ENCODE peak calls at places on chromosomes 7 and 10, in ten cellular contexts. L is tibial artery; D is mesendoderm; U is hepatocyte; Y is colonic mucosa; A is CD8-positive, alpha-beta T cell; H is transverse colon; I is right cardiac atrium; M is thyroid gland; V is body of pancreas. P is an unnamed sample. For H3K27me3 and H3K4me1, the result is how much of the 10 kb centered on the place peaks cover.

GRCh38 chr7:7221602-7222038 is 39.3 kb downstream of the C1GALT1 start:
- DNase-seq in H (no peak), D (peak), A (no peak), I (no peak), Y (no peak), L (no peak), M (no peak), U (peak), V (no peak), P (no peak)

GRCh38 chr10:96830511-96831199 is 1.4 kb upstream of the LCOR start:
- DNase-seq in M (peak), L (peak), A (peak), H (peak), I (no peak), U (peak), Y (peak), V (peak), D (peak), P (peak)

GRCh38 chr7:794671-795329 is 37.5 kb upstream of the SUN1 start:
- DNase-seq in L (no peak), H (peak), U (no peak), D (no peak), V (no peak), I (no peak), A (no peak), M (no peak), Y (peak), P (no peak)

GRCh38 chr10:95363303-95363912 is 72.6 kb upstream of the PDLIM1 start:
- DNase-seq in A (peak), D (peak), L (no peak), M (peak), U (peak), V (peak), H (peak), I (no peak), Y (peak), P (peak)

GRCh38 chr7:78746261-78746660 is 707.2 kb downstream of the MAGI2 start:
- DNase-seq in U (no peak), M (no peak), A (no peak), Y (no peak), H (no peak), V (no peak), I (no peak), L (no peak), D (no peak), P (no peak)

GRCh38 chr10:100828744-100829102 is 83.3 kb downstream of the PAX2 start:
- DNase-seq in I (no peak), U (peak), A (peak), L (no peak), Y (no peak), M (no peak), D (peak), V (peak), H (no peak), P (no peak)

GRCh38 chr7:87567052-87567451 is 33.6 kb downstream of the ABCB1 start:
- DNase-seq in H (no peak), V (no peak), M (no peak), A (no peak), I (no peak), L (no peak), Y (no peak), U (no peak), D (no peak), P (no peak)

GRCh38 chr10:102230861-102231356 is 4.8 kb downstream of the ELOVL3 start:
- DNase-seq in L (no peak), I (peak), M (peak), H (peak), U (peak), Y (peak), A (peak), V (peak), D (peak), P (peak)

GRCh38 chr7:43294080-43294630 is 181.7 kb downstream of the HECW1 start:
- DNase-seq in Y (no peak), V (no peak), D (peak), A (no peak), L (no peak), I (no peak), H (no peak), U (peak), M (no peak), P (no peak)

GRCh38 chr7:132386249-132386681 is 190.0 kb downstream of the PLXNA4 start:
- DNase-seq in D (no peak), V (peak), A (no peak), Y (peak), I (peak), H (peak), U (peak), L (peak), M (peak), P (no peak)

GRCh38 chr7:22909958-22910357 is 87.3 kb upstream of the TOMM7 start:
- DNase-seq in H (no peak), M (no peak), I (no peak), Y (no peak), D (no peak), A (no peak), L (no peak), V (no peak), U (no peak), P (no peak)

GRCh38 chr10:1527951-1528350 is 209.4 kb downstream of the ADARB2 start:
- DNase-seq in M (no peak), D (no peak), U (no peak), I (no peak), A (no peak), H (no peak), L (no peak), V (no peak), Y (no peak), P (no peak)

GRCh38 chr7:15755061-15755460 is 68.6 kb upstream of the MEOX2 start:
- DNase-seq in Y (no peak), V (no peak), U (no peak), L (no peak), D (no peak), A (no peak), I (no peak), M (no peak), H (no peak), P (no peak)

GRCh38 chr10:12797471-12798262 is 203.8 kb downstream of the CCDC3 start:
- DNase-seq in H (no peak), I (no peak), L (no peak), V (no peak), Y (no peak), D (peak), U (no peak), A (no peak), M (no peak), P (no peak)

GRCh38 chr7:150406565-150407421 is 27.7 kb downstream of the ZNF775 start:
- DNase-seq in Y (peak), U (peak), V (peak), L (no peak), A (peak), H (peak), M (peak), D (no peak), I (no peak), P (peak)

GRCh38 chr10:100506596-100507356 is 12.9 kb downstream of the SEC31B start:
- DNase-seq in H (no peak), Y (no peak), M (no peak), A (no peak), L (no peak), I (no peak), V (no peak), D (no peak), U (no peak), P (no peak)

GRCh38 chr10:28793482-28793881 is 116.2 kb downstream of the BAMBI start:
- DNase-seq in A (no peak), H (peak), D (no peak), M (no peak), U (no peak), Y (peak), V (no peak), L (no peak), I (no peak), P (no peak)

GRCh38 chr7:99008921-99009530 is 130.7 kb downstream of the TRRAP start:
- DNase-seq in Y (no peak), A (peak), D (no peak), L (no peak), M (no peak), U (no peak), V (no peak), H (no peak), I (no peak), P (no peak)

GRCh38 chr10:120794390-120794789 is 56.8 kb upstream of the WDR11 start:
- DNase-seq in Y (no peak), I (no peak), D (no peak), L (no peak), U (no peak), A (no peak), M (no peak), H (no peak), V (no peak), P (no peak)

GRCh38 chr7:10707519-10707918 is 266.2 kb upstream of the PHF14 start:
- DNase-seq in Y (no peak), L (no peak), D (no peak), H (no peak), U (no peak), I (no peak), V (no peak), A (no peak), M (no peak), P (no peak)

GRCh38 chr7:8590791-8591190 is 157.4 kb downstream of the NXPH1 start:
- DNase-seq in L (no peak), Y (no peak), U (no peak), D (no peak), V (no peak), A (no peak), M (no peak), H (no peak), I (no peak), P (no peak)

GRCh38 chr7:103915958-103916357 is 73.5 kb downstream of the RELN start:
- DNase-seq in U (no peak), A (no peak), H (no peak), D (peak), V (no peak), L (no peak), I (no peak), Y (no peak), M (no peak), P (no peak)

GRCh38 chr7:67823345-67823744 is 826.7 kb downstream of the TYW1 start:
- DNase-seq in I (no peak), U (peak), A (no peak), M (no peak), D (no peak), V (peak), Y (no peak), H (no peak), L (no peak), P (no peak)

GRCh38 chr7:101535333-101535732 is 93.8 kb downstream of the MYL10 start:
- DNase-seq in U (no peak), A (no peak), L (no peak), V (no peak), M (no peak), I (peak), D (no peak), H (no peak), Y (no peak), P (no peak)

GRCh38 chr10:108684431-108684830 is 1238.9 kb downstream of the XPNPEP1 start:
- DNase-seq in L (no peak), V (no peak), U (no peak), D (no peak), A (no peak), Y (no peak), H (no peak), M (peak), I (no peak), P (no peak)

GRCh38 chr10:76583711-76584161 is 1053.9 kb downstream of the KCNMA1 start:
- DNase-seq in A (no peak), H (no peak), L (no peak), U (peak), I (no peak), M (peak), V (no peak), Y (no peak), D (peak), P (no peak)

GRCh38 chr10:36880898-36881297 is 244.5 kb upstream of the ANKRD30A start:
- DNase-seq in L (no peak), H (no peak), I (no peak), V (no peak), D (peak), A (no peak), Y (no peak), U (peak), M (no peak), P (no peak)

GRCh38 chr7:12757443-12757842 is 70.0 kb downstream of the ARL4A start:
- DNase-seq in D (no peak), A (no peak), I (no peak), U (no peak), Y (no peak), V (no peak), M (no peak), H (no peak), L (no peak), P (no peak)

GRCh38 chr10:7763929-7764328 is 23.9 kb downstream of the KIN start:
- DNase-seq in A (no peak), U (no peak), V (no peak), M (no peak), D (peak), L (no peak), I (no peak), Y (no peak), H (no peak), P (no peak)

GRCh38 chr10:111231779-111232178 is 154.9 kb downstream of the ADRA2A start:
- DNase-seq in Y (no peak), I (no peak), D (no peak), H (no peak), L (no peak), U (no peak), M (no peak), V (no peak), A (no peak), P (no peak)

GRCh38 chr10:111233439-111233838 is 156.6 kb downstream of the ADRA2A start:
- DNase-seq in L (no peak), D (peak), M (no peak), U (peak), V (no peak), I (no peak), A (no peak), H (no peak), Y (no peak), P (no peak)

GRCh38 chr10:111234234-111234633 is 157.4 kb downstream of the ADRA2A start:
- DNase-seq in D (no peak), V (no peak), U (no peak), H (no peak), L (no peak), M (no peak), Y (no peak), A (no peak), I (no peak), P (no peak)

GRCh38 chr10:111240348-111240747 is 163.5 kb downstream of the ADRA2A start:
- DNase-seq in M (no peak), I (no peak), L (no peak), A (no peak), Y (no peak), V (no peak), D (no peak), H (no peak), U (no peak), P (no peak)

DNA sequence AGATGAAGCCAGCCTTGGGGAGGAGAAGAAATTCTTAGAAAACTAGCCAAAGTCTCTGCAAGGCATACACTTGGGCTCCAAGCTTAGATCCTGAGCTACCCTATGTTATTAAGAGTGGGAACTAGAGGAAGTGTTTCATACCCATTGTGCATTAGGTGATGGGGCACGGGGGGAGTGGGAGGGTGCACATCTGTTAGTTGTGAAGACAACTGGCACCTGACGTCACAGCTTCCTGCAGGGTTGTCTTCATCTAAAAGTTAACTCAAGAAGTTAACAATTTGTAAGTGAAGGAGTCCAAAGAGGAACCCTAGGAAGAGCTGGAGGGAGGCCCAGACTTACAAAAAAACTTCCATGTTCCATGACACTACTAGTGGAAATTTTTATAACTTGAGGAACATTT is 158.1 kb downstream of the ADRA2A start:
- DNase-seq in A (no peak), V (no peak), D (no peak), U (no peak), H (no peak), L (no peak), Y (no peak), M (no peak), I (no peak), P (no peak)
- H3K27me3 ChIP-seq in A (under half), V (under half), D (under half), U (under half), H (under half), L (under half), Y (under half), M (under half), I (under half), P (under half)

GRCh38 chr10:59991117-59991516 is 84.8 kb upstream of the CCDC6 start:
- DNase-seq in M (peak), I (no peak), U (no peak), L (no peak), D (no peak), V (no peak), H (no peak), Y (no peak), A (no peak), P (no peak)
- H3K4me3 ChIP-seq in M (no peak), I (no peak), U (no peak), L (no peak), D (no peak), V (no peak), H (no peak), Y (no peak), A (no peak), P (no peak)

DNA sequence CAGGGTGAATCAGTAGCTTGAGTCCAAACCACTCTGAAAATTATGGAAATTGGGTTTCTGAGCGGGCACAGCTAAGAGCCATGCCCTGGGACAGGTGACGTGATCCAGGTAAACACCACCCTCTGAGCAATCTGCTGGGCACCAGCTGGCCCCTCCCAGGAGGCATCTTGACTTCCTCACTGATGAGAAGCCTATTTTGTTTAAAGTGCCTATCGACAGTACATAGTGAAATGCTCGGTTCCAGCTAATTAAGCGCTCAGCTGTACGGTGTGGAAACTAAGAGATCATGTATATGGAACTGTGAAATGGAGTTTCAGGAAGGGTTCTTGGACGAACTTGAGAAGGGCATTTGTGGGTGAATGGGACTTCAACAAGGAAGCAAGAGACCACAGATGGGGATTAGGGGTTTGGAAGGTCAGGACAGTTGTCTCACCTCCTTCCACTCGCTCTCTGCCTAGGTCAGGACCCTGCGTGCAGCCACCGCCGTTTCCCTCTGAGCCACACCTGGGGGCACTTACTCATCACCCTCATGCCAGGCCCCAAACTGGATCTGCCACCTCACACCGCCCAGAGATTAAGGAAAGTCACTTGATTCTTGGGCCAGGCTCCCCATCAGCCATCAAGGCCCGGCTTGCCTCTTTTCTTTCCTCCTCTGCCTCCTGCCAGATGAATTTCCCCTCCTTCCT is 3.2 kb downstream of the ITPRIP start:
- DNase-seq in M (peak), A (peak), I (no peak), Y (peak), H (no peak), L (no peak), V (no peak), U (no peak), D (no peak), P (no peak)
- H3K4me1 ChIP-seq in M (half or more), A (half or more), I (under half), Y (under half), H (under half), L (half or more), V (under half), U (under half), D (half or more), P (under half)

DNA sequence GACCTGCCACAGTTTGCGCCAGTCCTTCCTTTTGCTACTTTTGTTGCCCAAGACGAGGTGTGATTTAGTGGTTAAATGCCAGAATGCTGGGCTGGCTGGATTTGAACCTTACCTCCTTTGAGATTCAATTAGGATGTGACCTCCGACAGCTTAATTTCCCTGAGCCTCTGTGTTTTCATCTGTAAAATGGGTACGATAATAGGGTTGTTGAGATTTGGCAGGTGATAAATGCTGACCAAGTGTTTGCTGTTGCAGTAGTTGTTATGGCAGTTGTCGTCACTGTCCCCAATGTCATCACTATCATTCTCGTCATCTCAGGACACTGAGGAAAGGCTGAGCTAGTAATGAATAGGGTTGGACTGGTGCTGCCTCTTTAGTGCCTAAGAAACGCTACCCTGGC is 61.1 kb downstream of the GRK5 start:
- DNase-seq in U (no peak), M (no peak), V (no peak), I (no peak), L (no peak), A (no peak), D (no peak), H (no peak), Y (no peak), P (no peak)
- H3K27me3 ChIP-seq in U (under half), M (under half), V (under half), I (under half), L (under half), A (under half), D (under half), H (under half), Y (under half), P (under half)

DNA sequence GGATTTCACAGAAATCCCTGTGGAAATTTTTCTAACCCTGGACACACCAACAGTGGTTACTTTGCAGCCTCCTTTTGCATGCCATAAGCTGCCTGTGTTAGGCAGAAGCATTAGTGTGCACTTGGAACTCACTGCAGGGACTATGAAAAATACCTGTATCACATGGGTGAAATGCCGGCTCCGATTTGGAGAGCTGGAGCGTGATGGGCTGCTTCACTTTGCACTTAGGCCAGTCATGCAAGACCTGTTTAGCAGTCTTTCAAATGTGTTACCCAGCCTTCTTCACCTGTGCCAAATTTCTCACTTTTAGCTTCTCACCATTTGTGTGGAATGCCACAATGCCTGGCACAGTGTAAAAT is 11.3 kb downstream of the NCOA4 start:
- DNase-seq in A (no peak), I (no peak), H (no peak), M (peak), V (peak), L (no peak), U (no peak), D (no peak), Y (no peak), P (no peak)
- H3K4me3 ChIP-seq in A (no peak), I (no peak), H (no peak), M (no peak), V (no peak), L (no peak), U (no peak), D (no peak), Y (no peak), P (no peak)

P was measured in naive thymus-derived CD4-positive, alpha-beta T cell.